ENCODE peak calls at places on chromosomes 3 and 15, in eight cellular contexts. G is GM04504; O is NCI-H2081; F is stimulated activated naive CD8-positive, alpha-beta T cell treated with anti-CD3 and anti-CD28 coated beads, Interleukin-15, Interleukin-2, amounts not matched to agents 100 U/mL and 50 U/mL, for 24 hours; R is heart right ventricle; S is EL; N is T1000; A is body of pancreas. L is an unnamed sample.

GRCh38 chr3:13009946-13010315 is 63.3 kb downstream of the IQSEC1 start:
- DNase-seq in F (no peak), G (no peak), R (no peak), S (no peak), N (no peak), A (no peak), O (no peak), L (no peak)

GRCh38 chr15:62241135-62241770 is 76.2 kb upstream of the C2CD4B start:
- DNase-seq in N (no peak), S (peak; percentile 18), R (no peak), G (no peak), A (peak; percentile 49), O (no peak), F (no peak), L (no peak)

GRCh38 chr15:56963719-56964118 is 45.3 kb downstream of the TCF12 start:
- DNase-seq in N (no peak), A (no peak), R (no peak), S (no peak), O (no peak), G (no peak), F (no peak), L (no peak)

GRCh38 chr3:24601500-24601899 is 106.8 kb upstream of the THRB start:
- DNase-seq in G (no peak), R (no peak), N (no peak), F (no peak), S (no peak), A (no peak), O (no peak), L (no peak)

GRCh38 chr3:78565712-78566111 is 1202.1 kb downstream of the ROBO1 start:
- DNase-seq in O (no peak), R (no peak), S (no peak), N (no peak), G (no peak), A (no peak), F (no peak), L (no peak)

GRCh38 chr3:126284258-126284904 is 72.8 kb downstream of the KLF15 start:
- DNase-seq in N (no peak), F (no peak), R (no peak), S (peak; percentile 68), O (no peak), G (no peak), A (peak; percentile 34), L (no peak)

GRCh38 chr3:50602675-50603191 is 8.8 kb downstream of the CISH start:
- DNase-seq in R (no peak), G (no peak), N (no peak), S (no peak), A (peak; percentile 70), F (no peak), O (no peak), L (no peak)

GRCh38 chr15:29538110-29538509 is 268.5 kb upstream of the NSMCE3 start:
- DNase-seq in A (peak; percentile 31), O (no peak), F (no peak), S (no peak), G (no peak), R (no peak), N (no peak), L (no peak)

GRCh38 chr15:52289629-52290081 is 5.9 kb downstream of the MYO5C start:
- DNase-seq in S (no peak), G (no peak), O (no peak), A (no peak), F (no peak), R (no peak), N (no peak), L (no peak)

GRCh38 chr15:81813215-81813614 is 232.6 kb downstream of the MEX3B start:
- DNase-seq in F (no peak), G (no peak), R (no peak), A (no peak), N (no peak), S (peak; percentile 6), O (peak; percentile 57), L (no peak)